ENCODE peak calls at places on chromosomes 12 and 14, in four cellular contexts. One of them, this sample, is unnamed.

GRCh38 chr12:130990034-130990433 is 36.3 kb downstream of the ADGRD1 start:
- DNase-seq in naive thymus-derived CD8-positive, alpha-beta T cell: no peak
- DNase-seq in AML-193: no peak
- DNase-seq in foreskin keratinocyte: no peak
- DNase-seq in this sample: no peak

GRCh38 chr14:96421236-96421635 is 29.3 kb downstream of the AK7 start:
- DNase-seq in naive thymus-derived CD8-positive, alpha-beta T cell: no peak
- DNase-seq in AML-193: no peak
- DNase-seq in foreskin keratinocyte: no peak
- DNase-seq in this sample: no peak

GRCh38 chr12:63008372-63008771 is 73.4 kb upstream of the PPM1H start:
- DNase-seq in naive thymus-derived CD8-positive, alpha-beta T cell: no peak
- DNase-seq in AML-193: no peak
- DNase-seq in foreskin keratinocyte: no peak
- DNase-seq in this sample: no peak

GRCh38 chr14:30427846-30428245 is 131.1 kb upstream of the G2E3 start:
- DNase-seq in naive thymus-derived CD8-positive, alpha-beta T cell: no peak
- DNase-seq in AML-193: no peak
- DNase-seq in foreskin keratinocyte: no peak
- DNase-seq in this sample: no peak

GRCh38 chr14:102461490-102462317 is 47.9 kb downstream of the ANKRD9 start:
- DNase-seq in naive thymus-derived CD8-positive, alpha-beta T cell: no peak
- DNase-seq in AML-193: no peak
- DNase-seq in foreskin keratinocyte: no peak
- DNase-seq in this sample: no peak

GRCh38 chr14:22231022-22231421 is 358.0 kb downstream of the DAD1 start:
- DNase-seq in naive thymus-derived CD8-positive, alpha-beta T cell: no peak
- DNase-seq in AML-193: no peak
- DNase-seq in foreskin keratinocyte: no peak
- DNase-seq in this sample: no peak

GRCh38 chr12:89359615-89360014 is 7.3 kb upstream of the DUSP6 start:
- DNase-seq in naive thymus-derived CD8-positive, alpha-beta T cell: no peak
- DNase-seq in AML-193: no peak
- DNase-seq in foreskin keratinocyte: no peak
- DNase-seq in this sample: no peak

GRCh38 chr14:105059917-105060565 is 5.2 kb downstream of the GPR132 start:
- DNase-seq in naive thymus-derived CD8-positive, alpha-beta T cell: no peak
- DNase-seq in AML-193: no peak
- DNase-seq in foreskin keratinocyte: no peak
- DNase-seq in this sample: no peak

GRCh38 chr14:100547633-100548294 is 39.5 kb downstream of the BEGAIN start:
- DNase-seq in naive thymus-derived CD8-positive, alpha-beta T cell: peak; percentile 38
- DNase-seq in AML-193: peak; percentile 97
- DNase-seq in foreskin keratinocyte: no peak
- DNase-seq in this sample: no peak

GRCh38 chr12:87848248-87848868 is 180.8 kb downstream of the C12orf50 start:
- DNase-seq in naive thymus-derived CD8-positive, alpha-beta T cell: no peak
- DNase-seq in AML-193: peak; percentile 61
- DNase-seq in foreskin keratinocyte: peak; percentile 49
- DNase-seq in this sample: peak; percentile 48

GRCh38 chr12:94714378-94714777 is 64.0 kb upstream of the TMCC3 start:
- DNase-seq in naive thymus-derived CD8-positive, alpha-beta T cell: no peak
- DNase-seq in AML-193: no peak
- DNase-seq in foreskin keratinocyte: peak; percentile 87
- DNase-seq in this sample: peak; percentile 86

GRCh38 chr14:22848391-22849164 is 12.2 kb downstream of the MMP14 start:
- DNase-seq in naive thymus-derived CD8-positive, alpha-beta T cell: no peak
- DNase-seq in AML-193: no peak
- DNase-seq in foreskin keratinocyte: peak; percentile 76
- DNase-seq in this sample: peak; percentile 54

GRCh38 chr12:38892090-38892786 is 13.2 kb downstream of the CPNE8 start:
- DNase-seq in naive thymus-derived CD8-positive, alpha-beta T cell: no peak
- DNase-seq in AML-193: no peak
- DNase-seq in foreskin keratinocyte: peak; percentile 41
- DNase-seq in this sample: peak; percentile 12

GRCh38 chr14:51458563-51458955 is 193.2 kb upstream of the FRMD6 start:
- DNase-seq in naive thymus-derived CD8-positive, alpha-beta T cell: no peak
- DNase-seq in AML-193: no peak
- DNase-seq in foreskin keratinocyte: peak; percentile 63
- DNase-seq in this sample: peak; percentile 87

GRCh38 chr12:105057174-105057573 is 27.1 kb downstream of the ALDH1L2 start:
- DNase-seq in naive thymus-derived CD8-positive, alpha-beta T cell: no peak
- DNase-seq in AML-193: no peak
- DNase-seq in foreskin keratinocyte: no peak
- DNase-seq in this sample: no peak

GRCh38 chr12:19206493-19207077 is 77.1 kb downstream of the PLEKHA5 start:
- DNase-seq in naive thymus-derived CD8-positive, alpha-beta T cell: no peak
- DNase-seq in AML-193: no peak
- DNase-seq in foreskin keratinocyte: no peak
- DNase-seq in this sample: no peak

GRCh38 chr12:51482808-51483532 is 58.3 kb downstream of the SLC4A8 start:
- DNase-seq in naive thymus-derived CD8-positive, alpha-beta T cell: no peak
- DNase-seq in AML-193: no peak
- DNase-seq in foreskin keratinocyte: no peak
- DNase-seq in this sample: no peak

This sample was measured in mammary epithelial cell.